ENCODE peak calls at places on chromosomes 3 and 15, in four cellular contexts. One of them, this sample, is unnamed.

GRCh38 chr15:83209333-83209732 is 1.7 kb upstream of the HDGFL3 start:
- DNase-seq in CD8-positive, alpha-beta T cell: no peak
- DNase-seq in transverse colon: no peak
- DNase-seq in stomach: no peak
- DNase-seq in this sample: peak

GRCh38 chr3:43997788-43998373 is 243.8 kb upstream of the TOPAZ1 start:
- DNase-seq in CD8-positive, alpha-beta T cell: no peak
- DNase-seq in transverse colon: no peak
- DNase-seq in stomach: no peak
- DNase-seq in this sample: no peak

GRCh38 chr15:51499379-51499976 is 123.1 kb downstream of the DMXL2 start:
- DNase-seq in CD8-positive, alpha-beta T cell: no peak
- DNase-seq in transverse colon: no peak
- DNase-seq in stomach: no peak
- DNase-seq in this sample: no peak

GRCh38 chr15:101017935-101018849 is 99.0 kb downstream of the LRRK1 start:
- DNase-seq in CD8-positive, alpha-beta T cell: no peak
- DNase-seq in transverse colon: peak
- DNase-seq in stomach: no peak
- DNase-seq in this sample: no peak

GRCh38 chr3:123089611-123090301 is 22.9 kb downstream of the PDIA5 start:
- DNase-seq in CD8-positive, alpha-beta T cell: no peak
- DNase-seq in transverse colon: no peak
- DNase-seq in stomach: peak
- DNase-seq in this sample: no peak

GRCh38 chr15:55649058-55649423 is 60.9 kb upstream of the PYGO1 start:
- DNase-seq in CD8-positive, alpha-beta T cell: no peak
- DNase-seq in transverse colon: no peak
- DNase-seq in stomach: no peak
- DNase-seq in this sample: no peak

GRCh38 chr15:43795997-43796396 is 3.9 kb downstream of the SERF2 start:
- DNase-seq in CD8-positive, alpha-beta T cell: no peak
- DNase-seq in transverse colon: no peak
- DNase-seq in stomach: no peak
- DNase-seq in this sample: no peak

GRCh38 chr3:121834734-121835709 is at the start of the genes EAF2 and IQCB1:
- DNase-seq in CD8-positive, alpha-beta T cell: peak
- DNase-seq in transverse colon: peak
- DNase-seq in stomach: peak
- DNase-seq in this sample: peak

GRCh38 chr3:105747056-105747455 is 121.8 kb downstream of the CBLB start:
- DNase-seq in CD8-positive, alpha-beta T cell: no peak
- DNase-seq in transverse colon: no peak
- DNase-seq in stomach: no peak
- DNase-seq in this sample: no peak

GRCh38 chr15:57485869-57486268 is 105.8 kb upstream of the MYZAP start:
- DNase-seq in CD8-positive, alpha-beta T cell: no peak
- DNase-seq in transverse colon: no peak
- DNase-seq in stomach: peak
- DNase-seq in this sample: no peak

GRCh38 chr3:20683912-20684311 is 497.9 kb upstream of the SGO1 start:
- DNase-seq in CD8-positive, alpha-beta T cell: no peak
- DNase-seq in transverse colon: no peak
- DNase-seq in stomach: no peak
- DNase-seq in this sample: no peak

GRCh38 chr3:127455541-127456450 is 134.7 kb downstream of the TPRA1 start:
- DNase-seq in CD8-positive, alpha-beta T cell: peak
- DNase-seq in transverse colon: peak
- DNase-seq in stomach: peak
- DNase-seq in this sample: peak

GRCh38 chr3:151837057-151837456 is 23.1 kb downstream of the AADAC start:
- DNase-seq in CD8-positive, alpha-beta T cell: no peak
- DNase-seq in transverse colon: no peak
- DNase-seq in stomach: no peak
- DNase-seq in this sample: peak

GRCh38 chr3:70383360-70383831 is 71.0 kb upstream of the MDFIC2 start:
- DNase-seq in CD8-positive, alpha-beta T cell: no peak
- DNase-seq in transverse colon: no peak
- DNase-seq in stomach: no peak
- DNase-seq in this sample: no peak

GRCh38 chr3:155656466-155656865 is 88.4 kb downstream of the PLCH1 start:
- DNase-seq in CD8-positive, alpha-beta T cell: no peak
- DNase-seq in transverse colon: no peak
- DNase-seq in stomach: no peak
- DNase-seq in this sample: no peak
- H3K27ac ChIP-seq in CD8-positive, alpha-beta T cell: no peak
- H3K27ac ChIP-seq in transverse colon: no peak
- H3K27ac ChIP-seq in stomach: no peak
- H3K27ac ChIP-seq in this sample: no peak

GRCh38 chr3:17075907-17076306 is 191.2 kb downstream of the PLCL2 start:
- DNase-seq in CD8-positive, alpha-beta T cell: no peak
- DNase-seq in transverse colon: no peak
- DNase-seq in stomach: no peak
- DNase-seq in this sample: no peak
- H3K27ac ChIP-seq in CD8-positive, alpha-beta T cell: no peak
- H3K27ac ChIP-seq in transverse colon: no peak
- H3K27ac ChIP-seq in stomach: no peak
- H3K27ac ChIP-seq in this sample: no peak

DNA sequence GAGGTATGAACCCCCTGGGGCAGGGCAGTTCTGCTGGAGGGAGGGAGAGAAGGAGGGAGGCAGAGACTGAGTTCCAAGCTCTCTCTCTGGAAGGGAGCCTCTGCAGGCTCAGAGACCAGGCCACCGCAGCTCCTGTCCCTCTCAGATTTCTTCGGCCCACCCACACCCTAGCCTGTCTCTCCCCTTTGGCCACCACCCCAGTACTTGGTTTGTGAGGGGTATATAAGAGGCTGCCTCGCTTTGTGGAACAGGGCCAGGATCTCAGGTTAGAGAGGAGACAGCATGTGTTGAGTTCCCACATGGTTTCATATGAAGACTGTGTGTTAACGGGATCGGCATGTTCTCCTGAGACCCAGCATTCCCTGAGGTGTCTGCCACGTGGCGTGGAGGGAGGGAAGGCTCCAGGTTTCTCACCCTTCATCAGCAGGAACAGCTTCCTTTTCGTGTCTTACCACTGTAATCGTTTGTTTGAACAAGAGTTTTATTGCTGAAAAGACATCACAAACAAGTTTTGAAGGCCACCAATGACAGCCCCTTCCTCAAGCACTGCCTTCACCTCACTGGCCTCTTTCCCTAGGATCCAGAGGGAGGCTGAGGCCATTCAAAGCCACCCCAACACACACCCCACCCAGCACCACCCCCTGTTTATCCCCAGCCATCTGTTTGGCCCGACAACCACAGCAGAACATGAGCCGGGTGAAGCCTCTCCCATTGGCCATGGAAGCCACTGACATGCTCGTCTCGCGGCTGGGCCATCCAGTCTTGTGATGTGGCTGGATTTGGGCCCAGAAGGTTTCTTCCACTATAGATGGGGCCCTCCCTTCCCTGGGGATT is 9.8 kb downstream of the BHLHE40 start:
- DNase-seq in CD8-positive, alpha-beta T cell: no peak
- DNase-seq in transverse colon: peak
- DNase-seq in stomach: no peak
- DNase-seq in this sample: peak
- H3K27ac ChIP-seq in CD8-positive, alpha-beta T cell: no peak
- H3K27ac ChIP-seq in transverse colon: peak
- H3K27ac ChIP-seq in stomach: peak
- H3K27ac ChIP-seq in this sample: peak

GRCh38 chr15:64859226-64859625 is 17.5 kb downstream of the PLEKHO2 start:
- DNase-seq in CD8-positive, alpha-beta T cell: no peak
- DNase-seq in transverse colon: no peak
- DNase-seq in stomach: no peak
- DNase-seq in this sample: no peak

GRCh38 chr15:64857421-64857820 is 15.7 kb downstream of the PLEKHO2 start:
- DNase-seq in CD8-positive, alpha-beta T cell: no peak
- DNase-seq in transverse colon: no peak
- DNase-seq in stomach: no peak
- DNase-seq in this sample: no peak

GRCh38 chr15:64855206-64856000 is 13.7 kb downstream of the PLEKHO2 start:
- DNase-seq in CD8-positive, alpha-beta T cell: no peak
- DNase-seq in transverse colon: no peak
- DNase-seq in stomach: no peak
- DNase-seq in this sample: no peak

GRCh38 chr15:64856429-64857145 is 14.9 kb downstream of the PLEKHO2 start:
- DNase-seq in CD8-positive, alpha-beta T cell: no peak
- DNase-seq in transverse colon: no peak
- DNase-seq in stomach: no peak
- DNase-seq in this sample: no peak

DNA sequence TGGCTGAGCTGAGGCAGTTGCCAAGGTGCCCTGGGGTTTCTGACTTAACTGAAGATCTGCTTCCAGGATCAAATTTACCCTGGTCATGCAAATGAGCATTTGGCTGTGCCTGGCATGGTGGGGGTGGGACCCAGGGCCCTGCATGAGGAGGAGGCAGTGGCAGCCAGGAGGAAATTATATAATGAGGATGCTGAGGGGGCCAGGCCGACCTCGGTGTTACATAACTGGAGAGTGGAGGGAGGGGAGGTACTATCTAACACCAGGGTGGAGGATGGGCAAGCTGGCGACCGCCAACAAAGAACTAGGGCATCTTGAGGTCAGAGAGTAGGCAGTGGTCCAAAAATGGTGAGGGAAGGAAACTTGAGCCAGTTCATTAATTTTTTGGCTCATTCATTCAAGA is 16.4 kb downstream of the PLEKHO2 start:
- DNase-seq in CD8-positive, alpha-beta T cell: no peak
- DNase-seq in transverse colon: no peak
- DNase-seq in stomach: no peak
- DNase-seq in this sample: no peak
- H3K27ac ChIP-seq in CD8-positive, alpha-beta T cell: no peak
- H3K27ac ChIP-seq in transverse colon: peak
- H3K27ac ChIP-seq in stomach: peak
- H3K27ac ChIP-seq in this sample: no peak

This sample was measured in WERI-Rb-1.